ENCODE peak calls at places on chromosomes 13 and 19, in eight cellular contexts. S, L, E, U, K, T, G and F are unnamed samples.
A peak's percentile ranks its signal among the peaks of the same experiment; 100 is the strongest.

GRCh38 chr19:42443944-42444398 is 1.2 kb upstream of the CXCL17 start:
- DNase-seq in U (no peak), L (no peak), S (no peak), G (no peak), K (no peak), T (no peak), E (no peak), F (no peak)

GRCh38 chr19:51715850-51716249 is 7.9 kb downstream of the HAS1 start:
- DNase-seq in U (no peak), G (no peak), L (no peak), K (no peak), E (no peak), T (no peak), S (no peak), F (no peak)

GRCh38 chr19:50906217-50906616 is 5.0 kb downstream of the KLK4 start:
- DNase-seq in G (no peak), E (no peak), L (peak; percentile 21), K (peak; percentile 58), U (no peak), T (peak; percentile 31), S (peak; percentile 6), F (peak; percentile 68)

GRCh38 chr19:2199215-2199614 is 35.5 kb downstream of the DOT1L start:
- DNase-seq in L (no peak), U (no peak), S (no peak), T (no peak), G (no peak), K (peak; percentile 49), E (no peak), F (peak; percentile 68)

GRCh38 chr19:29708553-29709439 is 6.3 kb downstream of the C19orf12 start:
- DNase-seq in K (no peak), S (no peak), U (peak; percentile 74), E (no peak), L (no peak), T (no peak), G (no peak), F (no peak)

GRCh38 chr13:61040180-61040579 is 375.5 kb downstream of the PCDH20 start:
- DNase-seq in U (no peak), L (no peak), T (no peak), S (no peak), G (no peak), K (no peak), E (no peak), F (no peak)

GRCh38 chr13:109155301-109155761 is 525.9 kb downstream of the MYO16 start:
- DNase-seq in G (no peak), K (no peak), T (no peak), E (no peak), L (no peak), U (no peak), S (no peak), F (no peak)

GRCh38 chr19:11446652-11447301 is 11.3 kb downstream of the PRKCSH start:
- DNase-seq in T (peak; percentile 63), S (peak; percentile 33), U (peak; percentile 83), K (peak; percentile 69), L (peak; percentile 49), G (no peak), E (peak; percentile 78), F (peak; percentile 86)

GRCh38 chr19:10565028-10565566 is 713 bp downstream of the KRI1 start:
- DNase-seq in U (peak; percentile 77), K (peak; percentile 50), T (peak; percentile 52), L (peak; percentile 40), S (peak; percentile 48), G (peak; percentile 76), E (peak; percentile 77), F (peak; percentile 63)

GRCh38 chr19:20078696-20079095 is 896 bp downstream of the ZNF90 start:
- DNase-seq in U (peak; percentile 56), S (peak; percentile 1), G (peak; percentile 71), T (peak; percentile 22), E (peak; percentile 67), K (peak; percentile 59), L (peak; percentile 16), F (peak; percentile 36)

GRCh38 chr13:73065665-73066350 is 7.0 kb downstream of the KLF5 start:
- DNase-seq in L (no peak), G (no peak), E (no peak), S (no peak), K (no peak), U (no peak), T (no peak), F (no peak)

GRCh38 chr13:98632971-98633370 is 56.1 kb upstream of the STK24 start:
- DNase-seq in G (no peak), E (no peak), S (no peak), K (no peak), T (no peak), L (no peak), U (no peak), F (no peak)

GRCh38 chr19:48493718-48494515 is 17.7 kb downstream of the LMTK3 start:
- DNase-seq in T (no peak), E (no peak), L (no peak), G (no peak), K (peak; percentile 23), U (peak; percentile 62), S (no peak), F (no peak)

GRCh38 chr13:48813518-48813917 is 159.8 kb downstream of the CYSLTR2 start:
- DNase-seq in K (no peak), L (no peak), S (no peak), E (no peak), T (no peak), G (no peak), U (no peak), F (no peak)

DNA sequence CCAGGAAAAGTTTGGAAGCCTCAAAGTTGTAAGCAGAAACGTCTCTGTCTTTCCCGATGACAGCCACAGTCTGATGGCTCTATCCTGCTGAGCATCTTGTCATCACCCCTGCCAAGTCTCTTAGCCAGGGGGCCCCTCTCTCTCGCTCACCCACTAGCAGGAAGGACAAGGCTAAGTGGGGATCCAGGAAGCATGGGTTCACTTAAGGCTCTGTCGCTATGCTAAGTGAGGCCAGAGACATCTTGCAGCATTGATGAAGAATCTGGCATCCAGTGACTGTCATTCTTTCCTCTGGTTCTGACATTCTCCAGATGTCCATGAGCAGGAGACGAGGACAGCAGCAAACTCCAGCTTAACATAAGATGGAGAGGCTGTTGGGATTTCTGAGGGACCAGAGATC is 230.3 kb downstream of the TSHZ3 start:
- DNase-seq in S (no peak), L (no peak), K (peak; percentile 64), T (no peak), U (no peak), G (no peak), E (peak; percentile 29), F (no peak)
- H3K9me3 ChIP-seq in S (no peaks in the 10 kb centered on the region), L (no peaks in the 10 kb centered on the region), K (no peaks in the 10 kb centered on the region), T (no peaks in the 10 kb centered on the region), U (no peaks in the 10 kb centered on the region), G (no peaks in the 10 kb centered on the region), E (no peaks in the 10 kb centered on the region), F (no peaks in the 10 kb centered on the region)

DNA sequence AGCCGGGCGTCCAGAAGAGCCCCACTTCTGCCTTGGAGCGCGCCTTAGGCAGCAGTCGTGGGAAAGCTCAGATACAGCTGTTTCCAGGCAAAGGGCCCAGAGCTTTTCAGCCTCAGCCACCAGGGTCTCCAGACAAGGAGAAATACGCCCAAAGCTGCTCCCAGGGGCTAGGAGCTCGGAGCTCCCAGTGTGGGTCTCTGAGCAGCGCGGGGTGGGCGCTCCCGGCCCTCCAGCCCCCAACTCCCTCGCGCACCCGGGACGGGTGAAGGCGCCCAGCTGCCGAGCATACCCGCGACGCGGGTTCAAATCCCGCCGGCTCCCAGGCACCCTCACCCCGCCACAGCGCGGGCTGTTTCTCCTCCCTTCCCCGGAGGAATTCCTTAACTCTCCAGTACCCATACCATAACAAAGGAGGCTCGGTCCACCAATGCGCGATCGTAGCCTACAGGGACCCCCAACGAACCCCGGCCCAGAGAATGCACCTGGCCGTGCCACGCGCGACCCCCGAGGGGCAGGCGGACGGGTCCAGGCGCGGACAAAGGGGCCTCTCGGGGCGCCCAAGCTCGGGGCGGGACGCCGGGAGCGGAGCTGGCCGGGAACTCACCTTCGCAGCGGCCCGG is 507 bp downstream of the COL4A1 start:
- DNase-seq in S (no peak), G (peak; percentile 65), U (peak; percentile 72), E (peak; percentile 80), K (peak; percentile 51), T (no peak), L (no peak), F (no peak)
- H3K4me1 ChIP-seq in S (no peaks in the 10 kb centered on the region), G (no peaks in the 10 kb centered on the region), U (peaks cover 34% of the 10 kb centered on the region), E (peaks cover 63% of the 10 kb centered on the region), K (peaks cover 17% of the 10 kb centered on the region), T (no peaks in the 10 kb centered on the region), L (peaks cover 65% of the 10 kb centered on the region), F (no peaks in the 10 kb centered on the region)

DNA sequence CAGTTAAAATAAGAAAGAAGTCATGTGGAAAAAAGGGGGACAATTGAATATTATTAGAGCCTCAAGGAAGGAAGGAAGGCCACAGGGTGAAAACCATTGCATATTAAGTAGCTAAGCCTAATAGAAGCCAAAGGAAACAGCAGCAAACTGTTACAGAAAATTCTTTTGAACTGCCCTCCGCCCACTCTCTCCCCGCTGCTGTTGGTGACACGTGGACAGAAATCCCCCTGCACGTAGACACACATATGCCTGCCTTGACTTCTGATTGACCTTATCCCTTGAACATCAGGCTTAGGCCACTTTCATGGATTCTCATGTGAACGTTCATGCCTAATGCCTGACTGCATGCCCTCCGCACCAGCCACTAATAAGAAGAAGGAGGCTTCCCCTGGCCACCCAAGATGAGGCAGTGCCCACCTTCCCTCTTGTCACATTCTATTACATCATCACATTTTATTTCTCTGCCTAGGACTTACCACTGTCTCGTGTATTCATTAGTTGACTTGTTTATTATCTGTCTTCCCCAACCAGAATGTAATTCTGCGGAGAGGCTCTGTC is 229.2 kb downstream of the KCNRG start:
- DNase-seq in S (no peak), E (no peak), G (no peak), L (no peak), U (no peak), K (no peak), T (no peak), F (no peak)
- H3K4me3 ChIP-seq in S (no peak overlapping the region), E (no peak overlapping the region), G (no peak overlapping the region), L (no peak overlapping the region), U (no peak overlapping the region), K (no peak overlapping the region), T (no peak overlapping the region), F (no peak overlapping the region)

GRCh38 chr19:16018106-16018755 is 58.1 kb upstream of the TPM4 start:
- DNase-seq in U (no peak), L (no peak), E (peak; percentile 42), K (no peak), S (no peak), G (no peak), T (no peak), F (no peak)
- H3K9me3 ChIP-seq in U (no peaks in the 10 kb centered on the region), L (no peaks in the 10 kb centered on the region), E (no peaks in the 10 kb centered on the region), K (no peaks in the 10 kb centered on the region), S (no peaks in the 10 kb centered on the region), G (no peaks in the 10 kb centered on the region), T (no peaks in the 10 kb centered on the region), F (no peaks in the 10 kb centered on the region)

GRCh38 chr13:46168341-46168740 is 13.6 kb downstream of the LCP1 start:
- DNase-seq in L (peak; percentile 45), K (no peak), G (no peak), U (peak; percentile 46), T (no peak), S (no peak), E (no peak), F (no peak)
- H3K4me1 ChIP-seq in L (peaks cover 18% of the 10 kb centered on the region), K (peaks cover 22% of the 10 kb centered on the region), G (no peaks in the 10 kb centered on the region), U (peaks cover 4% of the 10 kb centered on the region), T (no peaks in the 10 kb centered on the region), S (peaks cover 99% of the 10 kb centered on the region), E (no peaks in the 10 kb centered on the region), F (no peaks in the 10 kb centered on the region)

DNA sequence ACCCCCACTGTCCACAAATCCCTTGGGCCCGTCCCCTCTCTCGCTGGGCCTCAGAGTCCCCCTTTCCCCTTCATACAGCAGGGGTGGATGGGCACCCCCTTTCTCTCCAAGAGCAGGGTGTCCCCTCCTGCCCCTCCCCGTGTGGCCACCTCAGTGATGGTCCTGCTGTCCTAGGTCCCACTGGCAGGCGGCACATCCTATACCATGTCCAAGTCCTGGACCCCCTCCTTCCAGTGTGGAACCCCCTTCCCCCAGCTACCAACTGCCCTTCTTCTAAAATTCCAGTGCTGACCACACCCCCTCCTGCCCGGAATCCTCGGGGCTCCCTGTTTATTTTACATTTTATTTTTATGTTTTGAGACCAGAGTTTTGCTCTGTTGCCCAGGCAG is 812 bp upstream of the CPAMD8 start:
- DNase-seq in S (no peak), E (no peak), L (no peak), T (no peak), G (no peak), U (no peak), K (no peak), F (no peak)
- H3K4me3 ChIP-seq in S (no peak overlapping the region), E (no peak overlapping the region), L (no peak overlapping the region), T (no peak overlapping the region), G (no peak overlapping the region), U (no peak overlapping the region), K (no peak overlapping the region), F (no peak overlapping the region)